ENCODE peak calls at places on chromosomes 13 and 19, in nine cellular contexts. One of them, this sample, is unnamed.

GRCh38 chr13:111886217-111886945 is 180.6 kb upstream of the SOX1 start:
- DNase-seq in pancreas: no peak
- DNase-seq in H7: no peak
- DNase-seq in B cell: no peak
- DNase-seq in endothelial cell: no peak
- DNase-seq in stimulated activated CD4-positive, alpha-beta T cell treated with anti-CD3 and anti-CD28 coated beads, Interleukin-2, amount 100 ng/mL, for 4 hours: no peak
- DNase-seq in CD4-positive, CD25-positive, alpha-beta regulatory T cell: no peak
- DNase-seq in stimulated activated CD8-positive, alpha-beta memory T cell treated with anti-CD3 and anti-CD28 coated beads, Interleukin-7, amount 100 ng/mL, for 48 hours: no peak
- DNase-seq in activated T-helper 2 cell treated with anti-CD3 and anti-CD28 coated beads, Interferon-gamma antibody, Interleukin-2, Interleukin-4, amounts not matched to agents 10 μg/mL and 5 μg/mL and 100 μg/mL, durations not matched to agents 14 hours and 24 hours and 36 hours: no peak
- DNase-seq in this sample: no peak

GRCh38 chr13:50357586-50358118 is 342.4 kb downstream of the KCNRG start:
- DNase-seq in pancreas: no peak
- DNase-seq in H7: no peak
- DNase-seq in B cell: no peak
- DNase-seq in endothelial cell: no peak
- DNase-seq in stimulated activated CD4-positive, alpha-beta T cell treated with anti-CD3 and anti-CD28 coated beads, Interleukin-2, amount 100 ng/mL, for 4 hours: no peak
- DNase-seq in CD4-positive, CD25-positive, alpha-beta regulatory T cell: no peak
- DNase-seq in stimulated activated CD8-positive, alpha-beta memory T cell treated with anti-CD3 and anti-CD28 coated beads, Interleukin-7, amount 100 ng/mL, for 48 hours: no peak
- DNase-seq in activated T-helper 2 cell treated with anti-CD3 and anti-CD28 coated beads, Interferon-gamma antibody, Interleukin-2, Interleukin-4, amounts not matched to agents 10 μg/mL and 5 μg/mL and 100 μg/mL, durations not matched to agents 14 hours and 24 hours and 36 hours: no peak
- DNase-seq in this sample: no peak

GRCh38 chr19:4077800-4078683 is 11.3 kb upstream of the ZBTB7A start:
- DNase-seq in pancreas: peak; percentile 69
- DNase-seq in H7: peak; percentile 89
- DNase-seq in B cell: peak; percentile 71
- DNase-seq in endothelial cell: no peak
- DNase-seq in stimulated activated CD4-positive, alpha-beta T cell treated with anti-CD3 and anti-CD28 coated beads, Interleukin-2, amount 100 ng/mL, for 4 hours: peak; percentile 56
- DNase-seq in CD4-positive, CD25-positive, alpha-beta regulatory T cell: peak; percentile 63
- DNase-seq in stimulated activated CD8-positive, alpha-beta memory T cell treated with anti-CD3 and anti-CD28 coated beads, Interleukin-7, amount 100 ng/mL, for 48 hours: no peak
- DNase-seq in activated T-helper 2 cell treated with anti-CD3 and anti-CD28 coated beads, Interferon-gamma antibody, Interleukin-2, Interleukin-4, amounts not matched to agents 10 μg/mL and 5 μg/mL and 100 μg/mL, durations not matched to agents 14 hours and 24 hours and 36 hours: peak; percentile 50
- DNase-seq in this sample: peak; percentile 80

GRCh38 chr13:32824671-32825070 is 191.6 kb upstream of the KL start:
- DNase-seq in pancreas: no peak
- DNase-seq in H7: peak; percentile 59
- DNase-seq in B cell: no peak
- DNase-seq in endothelial cell: no peak
- DNase-seq in stimulated activated CD4-positive, alpha-beta T cell treated with anti-CD3 and anti-CD28 coated beads, Interleukin-2, amount 100 ng/mL, for 4 hours: no peak
- DNase-seq in CD4-positive, CD25-positive, alpha-beta regulatory T cell: no peak
- DNase-seq in stimulated activated CD8-positive, alpha-beta memory T cell treated with anti-CD3 and anti-CD28 coated beads, Interleukin-7, amount 100 ng/mL, for 48 hours: no peak
- DNase-seq in activated T-helper 2 cell treated with anti-CD3 and anti-CD28 coated beads, Interferon-gamma antibody, Interleukin-2, Interleukin-4, amounts not matched to agents 10 μg/mL and 5 μg/mL and 100 μg/mL, durations not matched to agents 14 hours and 24 hours and 36 hours: no peak
- DNase-seq in this sample: no peak

GRCh38 chr19:21101511-21102242 is 19.7 kb downstream of the ZNF714 start:
- DNase-seq in pancreas: no peak
- DNase-seq in H7: no peak
- DNase-seq in B cell: no peak
- DNase-seq in endothelial cell: no peak
- DNase-seq in stimulated activated CD4-positive, alpha-beta T cell treated with anti-CD3 and anti-CD28 coated beads, Interleukin-2, amount 100 ng/mL, for 4 hours: no peak
- DNase-seq in CD4-positive, CD25-positive, alpha-beta regulatory T cell: no peak
- DNase-seq in stimulated activated CD8-positive, alpha-beta memory T cell treated with anti-CD3 and anti-CD28 coated beads, Interleukin-7, amount 100 ng/mL, for 48 hours: no peak
- DNase-seq in activated T-helper 2 cell treated with anti-CD3 and anti-CD28 coated beads, Interferon-gamma antibody, Interleukin-2, Interleukin-4, amounts not matched to agents 10 μg/mL and 5 μg/mL and 100 μg/mL, durations not matched to agents 14 hours and 24 hours and 36 hours: no peak
- DNase-seq in this sample: no peak

GRCh38 chr13:102369303-102369702 is 32.5 kb downstream of the FGF14 start:
- DNase-seq in pancreas: no peak
- DNase-seq in H7: no peak
- DNase-seq in B cell: no peak
- DNase-seq in endothelial cell: no peak
- DNase-seq in stimulated activated CD4-positive, alpha-beta T cell treated with anti-CD3 and anti-CD28 coated beads, Interleukin-2, amount 100 ng/mL, for 4 hours: no peak
- DNase-seq in CD4-positive, CD25-positive, alpha-beta regulatory T cell: no peak
- DNase-seq in stimulated activated CD8-positive, alpha-beta memory T cell treated with anti-CD3 and anti-CD28 coated beads, Interleukin-7, amount 100 ng/mL, for 48 hours: no peak
- DNase-seq in activated T-helper 2 cell treated with anti-CD3 and anti-CD28 coated beads, Interferon-gamma antibody, Interleukin-2, Interleukin-4, amounts not matched to agents 10 μg/mL and 5 μg/mL and 100 μg/mL, durations not matched to agents 14 hours and 24 hours and 36 hours: no peak
- DNase-seq in this sample: no peak

GRCh38 chr19:47316513-47316912 is 6.9 kb downstream of the C5AR1 start:
- DNase-seq in pancreas: no peak
- DNase-seq in H7: no peak
- DNase-seq in B cell: no peak
- DNase-seq in endothelial cell: no peak
- DNase-seq in stimulated activated CD4-positive, alpha-beta T cell treated with anti-CD3 and anti-CD28 coated beads, Interleukin-2, amount 100 ng/mL, for 4 hours: no peak
- DNase-seq in CD4-positive, CD25-positive, alpha-beta regulatory T cell: no peak
- DNase-seq in stimulated activated CD8-positive, alpha-beta memory T cell treated with anti-CD3 and anti-CD28 coated beads, Interleukin-7, amount 100 ng/mL, for 48 hours: no peak
- DNase-seq in activated T-helper 2 cell treated with anti-CD3 and anti-CD28 coated beads, Interferon-gamma antibody, Interleukin-2, Interleukin-4, amounts not matched to agents 10 μg/mL and 5 μg/mL and 100 μg/mL, durations not matched to agents 14 hours and 24 hours and 36 hours: no peak
- DNase-seq in this sample: no peak

GRCh38 chr19:1108291-1109031 is 4.7 kb downstream of the GPX4 start:
- DNase-seq in pancreas: no peak
- DNase-seq in H7: no peak
- DNase-seq in B cell: no peak
- DNase-seq in endothelial cell: no peak
- DNase-seq in stimulated activated CD4-positive, alpha-beta T cell treated with anti-CD3 and anti-CD28 coated beads, Interleukin-2, amount 100 ng/mL, for 4 hours: no peak
- DNase-seq in CD4-positive, CD25-positive, alpha-beta regulatory T cell: no peak
- DNase-seq in stimulated activated CD8-positive, alpha-beta memory T cell treated with anti-CD3 and anti-CD28 coated beads, Interleukin-7, amount 100 ng/mL, for 48 hours: no peak
- DNase-seq in activated T-helper 2 cell treated with anti-CD3 and anti-CD28 coated beads, Interferon-gamma antibody, Interleukin-2, Interleukin-4, amounts not matched to agents 10 μg/mL and 5 μg/mL and 100 μg/mL, durations not matched to agents 14 hours and 24 hours and 36 hours: no peak
- DNase-seq in this sample: no peak

GRCh38 chr13:113155982-113156655 is 2.3 kb upstream of the PROZ start:
- DNase-seq in pancreas: no peak
- DNase-seq in H7: no peak
- DNase-seq in B cell: no peak
- DNase-seq in endothelial cell: no peak
- DNase-seq in stimulated activated CD4-positive, alpha-beta T cell treated with anti-CD3 and anti-CD28 coated beads, Interleukin-2, amount 100 ng/mL, for 4 hours: no peak
- DNase-seq in CD4-positive, CD25-positive, alpha-beta regulatory T cell: no peak
- DNase-seq in stimulated activated CD8-positive, alpha-beta memory T cell treated with anti-CD3 and anti-CD28 coated beads, Interleukin-7, amount 100 ng/mL, for 48 hours: no peak
- DNase-seq in activated T-helper 2 cell treated with anti-CD3 and anti-CD28 coated beads, Interferon-gamma antibody, Interleukin-2, Interleukin-4, amounts not matched to agents 10 μg/mL and 5 μg/mL and 100 μg/mL, durations not matched to agents 14 hours and 24 hours and 36 hours: no peak
- DNase-seq in this sample: no peak

This sample was measured in left colon.